ENCODE peak calls at places on chromosomes 5 and 9, in eight cellular contexts. One of them, this sample, is unnamed.

GRCh38 chr5:113381791-113382190 is 53.0 kb downstream of the TSSK1B start:
- DNase-seq in lung: no peak
- DNase-seq in mammary epithelial cell: no peak
- DNase-seq in mesothelial cell of epicardium: no peak
- DNase-seq in IMR-90: no peak
- DNase-seq in AG04450: no peak
- DNase-seq in CD8-positive, alpha-beta T cell: no peak
- DNase-seq in fibroblast of mammary gland: no peak
- DNase-seq in this sample: no peak

GRCh38 chr5:147369742-147370374 is 135.0 kb downstream of the STK32A start:
- DNase-seq in lung: no peak
- DNase-seq in mammary epithelial cell: no peak
- DNase-seq in mesothelial cell of epicardium: no peak
- DNase-seq in IMR-90: peak
- DNase-seq in AG04450: no peak
- DNase-seq in CD8-positive, alpha-beta T cell: no peak
- DNase-seq in fibroblast of mammary gland: peak
- DNase-seq in this sample: no peak

GRCh38 chr9:133485531-133486260 is 6.8 kb upstream of the SLC2A6 start:
- DNase-seq in lung: no peak
- DNase-seq in mammary epithelial cell: no peak
- DNase-seq in mesothelial cell of epicardium: no peak
- DNase-seq in IMR-90: no peak
- DNase-seq in AG04450: no peak
- DNase-seq in CD8-positive, alpha-beta T cell: no peak
- DNase-seq in fibroblast of mammary gland: no peak
- DNase-seq in this sample: peak

GRCh38 chr5:95471922-95472321 is 80.8 kb downstream of the FAM81B start:
- DNase-seq in lung: no peak
- DNase-seq in mammary epithelial cell: peak
- DNase-seq in mesothelial cell of epicardium: no peak
- DNase-seq in IMR-90: peak
- DNase-seq in AG04450: no peak
- DNase-seq in CD8-positive, alpha-beta T cell: no peak
- DNase-seq in fibroblast of mammary gland: peak
- DNase-seq in this sample: no peak

GRCh38 chr9:136352682-136353081 is 10.9 kb downstream of the DNLZ start:
- DNase-seq in lung: no peak
- DNase-seq in mammary epithelial cell: no peak
- DNase-seq in mesothelial cell of epicardium: no peak
- DNase-seq in IMR-90: no peak
- DNase-seq in AG04450: no peak
- DNase-seq in CD8-positive, alpha-beta T cell: no peak
- DNase-seq in fibroblast of mammary gland: no peak
- DNase-seq in this sample: no peak

GRCh38 chr9:127683723-127684122 is 23.1 kb upstream of the CFAP157 start:
- DNase-seq in lung: no peak
- DNase-seq in mammary epithelial cell: no peak
- DNase-seq in mesothelial cell of epicardium: no peak
- DNase-seq in IMR-90: peak
- DNase-seq in AG04450: no peak
- DNase-seq in CD8-positive, alpha-beta T cell: no peak
- DNase-seq in fibroblast of mammary gland: peak
- DNase-seq in this sample: no peak

GRCh38 chr9:88258587-88258986 is 120.3 kb upstream of the SPATA31C2 start:
- DNase-seq in lung: peak
- DNase-seq in mammary epithelial cell: no peak
- DNase-seq in mesothelial cell of epicardium: no peak
- DNase-seq in IMR-90: no peak
- DNase-seq in AG04450: no peak
- DNase-seq in CD8-positive, alpha-beta T cell: no peak
- DNase-seq in fibroblast of mammary gland: peak
- DNase-seq in this sample: peak

GRCh38 chr9:83330207-83331196 is 207.7 kb downstream of the FRMD3 start:
- DNase-seq in lung: no peak
- DNase-seq in mammary epithelial cell: no peak
- DNase-seq in mesothelial cell of epicardium: no peak
- DNase-seq in IMR-90: no peak
- DNase-seq in AG04450: no peak
- DNase-seq in CD8-positive, alpha-beta T cell: no peak
- DNase-seq in fibroblast of mammary gland: no peak
- DNase-seq in this sample: no peak

GRCh38 chr5:133344266-133344665 is 268.1 kb downstream of the FSTL4 start:
- DNase-seq in lung: no peak
- DNase-seq in mammary epithelial cell: peak
- DNase-seq in mesothelial cell of epicardium: no peak
- DNase-seq in IMR-90: no peak
- DNase-seq in AG04450: no peak
- DNase-seq in CD8-positive, alpha-beta T cell: no peak
- DNase-seq in fibroblast of mammary gland: no peak
- DNase-seq in this sample: no peak

GRCh38 chr5:133864711-133865110 is 103.7 kb downstream of the C5orf15 start:
- DNase-seq in lung: no peak
- DNase-seq in mammary epithelial cell: no peak
- DNase-seq in mesothelial cell of epicardium: no peak
- DNase-seq in IMR-90: no peak
- DNase-seq in AG04450: no peak
- DNase-seq in CD8-positive, alpha-beta T cell: no peak
- DNase-seq in fibroblast of mammary gland: no peak
- DNase-seq in this sample: no peak

GRCh38 chr9:93950619-93951601 is 4.2 kb downstream of the BARX1 start:
- DNase-seq in lung: peak
- DNase-seq in mammary epithelial cell: peak
- DNase-seq in mesothelial cell of epicardium: no peak
- DNase-seq in IMR-90: no peak
- DNase-seq in AG04450: no peak
- DNase-seq in CD8-positive, alpha-beta T cell: no peak
- DNase-seq in fibroblast of mammary gland: no peak
- DNase-seq in this sample: no peak

GRCh38 chr5:36406023-36406422 is 104.3 kb upstream of the RANBP3L start:
- DNase-seq in lung: no peak
- DNase-seq in mammary epithelial cell: no peak
- DNase-seq in mesothelial cell of epicardium: no peak
- DNase-seq in IMR-90: no peak
- DNase-seq in AG04450: no peak
- DNase-seq in CD8-positive, alpha-beta T cell: no peak
- DNase-seq in fibroblast of mammary gland: no peak
- DNase-seq in this sample: no peak

GRCh38 chr5:36402512-36402906 is 100.8 kb upstream of the RANBP3L start:
- DNase-seq in lung: no peak
- DNase-seq in mammary epithelial cell: no peak
- DNase-seq in mesothelial cell of epicardium: no peak
- DNase-seq in IMR-90: no peak
- DNase-seq in AG04450: no peak
- DNase-seq in CD8-positive, alpha-beta T cell: no peak
- DNase-seq in fibroblast of mammary gland: peak
- DNase-seq in this sample: no peak

GRCh38 chr5:36403601-36404311 is 102.1 kb upstream of the RANBP3L start:
- DNase-seq in lung: peak
- DNase-seq in mammary epithelial cell: no peak
- DNase-seq in mesothelial cell of epicardium: no peak
- DNase-seq in IMR-90: peak
- DNase-seq in AG04450: peak
- DNase-seq in CD8-positive, alpha-beta T cell: no peak
- DNase-seq in fibroblast of mammary gland: peak
- DNase-seq in this sample: peak

DNA sequence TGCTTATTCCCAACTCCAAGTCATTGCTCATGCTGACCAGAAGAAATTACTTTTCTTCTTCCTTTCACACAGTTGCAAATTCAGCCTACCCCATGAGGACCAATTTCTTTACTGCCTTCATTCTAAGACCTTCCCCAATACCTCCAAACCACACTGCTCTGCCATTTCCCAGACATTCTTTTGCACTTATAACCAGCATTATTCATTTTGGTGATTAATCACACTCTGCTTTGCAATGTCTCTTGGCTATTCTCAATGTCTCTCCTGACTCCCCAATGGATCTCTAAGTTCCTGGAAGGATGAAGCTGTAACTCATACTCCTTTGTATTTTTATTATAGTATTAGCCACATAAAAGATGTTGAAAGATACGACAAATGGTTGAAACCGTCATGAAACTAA is 105.7 kb upstream of the RANBP3L start:
- DNase-seq in lung: no peak
- DNase-seq in mammary epithelial cell: no peak
- DNase-seq in mesothelial cell of epicardium: no peak
- DNase-seq in IMR-90: no peak
- DNase-seq in AG04450: no peak
- DNase-seq in CD8-positive, alpha-beta T cell: no peak
- DNase-seq in fibroblast of mammary gland: peak
- DNase-seq in this sample: no peak
- TF ChIP-seq CTCF in lung: no peak
- TF ChIP-seq CTCF in mammary epithelial cell: no peak
- TF ChIP-seq CTCF in mesothelial cell of epicardium: no peak
- TF ChIP-seq CTCF in IMR-90: no peak
- TF ChIP-seq CTCF in AG04450: no peak
- TF ChIP-seq CTCF in CD8-positive, alpha-beta T cell: no peak
- TF ChIP-seq CTCF in fibroblast of mammary gland: no peak
- TF ChIP-seq CTCF in this sample: no peak

GRCh38 chr5:11076945-11077613 is 316.0 kb upstream of the DAP start:
- DNase-seq in lung: no peak
- DNase-seq in mammary epithelial cell: no peak
- DNase-seq in mesothelial cell of epicardium: no peak
- DNase-seq in IMR-90: no peak
- DNase-seq in AG04450: no peak
- DNase-seq in CD8-positive, alpha-beta T cell: no peak
- DNase-seq in fibroblast of mammary gland: no peak
- DNase-seq in this sample: no peak

GRCh38 chr5:11072556-11072955 is 311.5 kb upstream of the DAP start:
- DNase-seq in lung: no peak
- DNase-seq in mammary epithelial cell: no peak
- DNase-seq in mesothelial cell of epicardium: no peak
- DNase-seq in IMR-90: no peak
- DNase-seq in AG04450: no peak
- DNase-seq in CD8-positive, alpha-beta T cell: no peak
- DNase-seq in fibroblast of mammary gland: no peak
- DNase-seq in this sample: no peak

DNA sequence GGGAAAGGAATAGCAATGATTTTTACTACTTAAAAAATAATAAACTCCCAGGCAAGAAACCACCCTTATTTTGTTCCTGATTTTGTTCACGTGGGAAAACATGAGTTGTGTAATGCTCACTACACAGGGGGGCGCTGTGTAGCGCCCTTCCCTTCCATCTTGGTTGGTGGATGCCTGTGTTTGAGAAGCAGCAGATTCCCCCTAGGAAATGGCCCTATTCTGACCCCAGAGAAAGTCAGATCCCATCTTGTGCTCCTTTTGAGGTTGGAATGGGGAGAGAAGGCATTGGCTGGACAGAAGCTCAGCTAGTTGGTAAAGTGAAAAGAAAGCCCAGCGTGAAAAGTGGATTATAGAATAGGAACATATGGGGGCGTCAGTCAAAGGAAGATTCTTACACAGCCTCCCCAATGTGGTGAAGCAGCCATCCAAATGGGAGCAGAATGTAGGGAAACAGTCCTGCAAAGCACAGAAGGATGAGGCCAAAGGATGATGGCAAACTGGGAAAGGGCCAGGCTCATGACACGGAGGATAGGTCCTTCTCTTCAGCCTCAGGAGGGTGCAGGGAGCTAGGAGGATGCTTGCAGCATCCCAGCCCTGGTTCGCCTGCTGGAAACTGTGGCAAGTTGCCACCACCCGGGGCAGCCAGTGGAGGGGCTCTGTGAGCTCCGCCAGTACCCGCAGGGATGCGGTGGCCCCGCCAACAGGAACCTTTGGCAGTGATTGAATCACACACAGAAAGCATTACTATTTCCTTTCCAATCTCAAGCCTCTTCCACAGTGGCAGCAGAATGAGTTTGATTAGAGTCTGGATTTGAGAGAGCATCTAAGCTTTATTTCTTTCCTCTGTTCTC is 314.2 kb upstream of the DAP start:
- DNase-seq in lung: no peak
- DNase-seq in mammary epithelial cell: no peak
- DNase-seq in mesothelial cell of epicardium: no peak
- DNase-seq in IMR-90: no peak
- DNase-seq in AG04450: no peak
- DNase-seq in CD8-positive, alpha-beta T cell: no peak
- DNase-seq in fibroblast of mammary gland: no peak
- DNase-seq in this sample: no peak
- TF ChIP-seq CTCF in lung: no peak
- TF ChIP-seq CTCF in mammary epithelial cell: no peak
- TF ChIP-seq CTCF in mesothelial cell of epicardium: no peak
- TF ChIP-seq CTCF in IMR-90: no peak
- TF ChIP-seq CTCF in AG04450: no peak
- TF ChIP-seq CTCF in CD8-positive, alpha-beta T cell: no peak
- TF ChIP-seq CTCF in fibroblast of mammary gland: no peak
- TF ChIP-seq CTCF in this sample: no peak

DNA sequence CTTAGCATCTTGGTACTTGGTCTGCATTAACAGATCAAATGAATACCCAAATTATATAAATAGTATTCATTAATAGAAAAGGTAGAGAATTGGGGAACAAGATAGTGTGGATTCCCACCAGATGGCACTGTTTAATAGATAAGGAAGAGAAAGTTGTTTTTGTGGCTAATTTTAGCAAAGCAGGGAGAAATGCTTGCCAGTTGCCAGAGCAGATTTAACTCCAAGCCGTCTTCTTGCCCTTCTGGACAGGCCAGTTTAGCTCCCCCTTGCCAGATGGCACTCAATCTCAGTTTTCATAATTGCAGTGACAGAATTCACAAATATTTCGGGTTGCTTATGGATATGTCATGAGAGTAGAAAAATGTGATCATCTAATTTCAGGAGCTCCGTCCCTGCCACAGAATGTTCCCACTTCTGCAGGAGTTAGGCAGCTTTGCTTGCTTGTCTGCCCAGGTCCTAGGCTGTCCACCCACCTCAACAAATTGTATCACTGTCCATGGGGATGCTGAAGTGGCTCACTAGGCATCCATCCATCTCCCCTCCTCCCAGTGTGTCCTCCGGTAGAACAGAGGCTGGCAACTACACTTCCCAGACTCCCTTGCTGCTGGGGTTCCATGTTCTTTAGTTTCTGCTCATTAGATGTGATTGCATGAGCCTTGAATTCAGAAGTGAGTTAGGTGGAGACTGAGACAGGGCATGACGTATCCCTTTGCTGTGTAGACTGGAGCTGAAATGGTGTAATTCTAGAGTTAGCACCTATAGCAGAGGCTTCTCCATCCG is 11.8 kb upstream of the HEXB start:
- DNase-seq in lung: no peak
- DNase-seq in mammary epithelial cell: no peak
- DNase-seq in mesothelial cell of epicardium: no peak
- DNase-seq in IMR-90: peak
- DNase-seq in AG04450: no peak
- DNase-seq in CD8-positive, alpha-beta T cell: no peak
- DNase-seq in fibroblast of mammary gland: peak
- DNase-seq in this sample: no peak
- TF ChIP-seq CTCF in lung: no peak
- TF ChIP-seq CTCF in mammary epithelial cell: no peak
- TF ChIP-seq CTCF in mesothelial cell of epicardium: no peak
- TF ChIP-seq CTCF in IMR-90: peak
- TF ChIP-seq CTCF in AG04450: peak
- TF ChIP-seq CTCF in CD8-positive, alpha-beta T cell: no peak
- TF ChIP-seq CTCF in fibroblast of mammary gland: peak
- TF ChIP-seq CTCF in this sample: peak

DNA sequence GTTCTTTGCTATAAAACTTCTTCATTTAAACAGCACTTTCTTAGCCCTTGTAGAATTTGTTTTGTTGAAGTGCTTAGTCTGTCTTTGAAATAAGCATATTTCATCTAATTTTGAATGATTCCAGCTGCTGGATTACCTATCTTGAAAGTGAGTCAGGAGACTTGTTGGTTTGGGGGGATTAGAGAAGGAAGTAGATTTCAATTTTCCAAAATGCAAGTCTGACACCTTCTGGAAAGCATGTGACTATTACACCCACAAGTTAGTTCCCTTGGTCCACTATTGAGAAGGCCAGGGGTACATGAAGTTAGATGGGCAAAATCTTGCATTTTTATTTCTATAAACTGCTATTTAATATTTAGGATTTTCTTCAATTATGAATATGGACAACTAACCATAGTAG is 96.4 kb upstream of the RANBP3L start:
- DNase-seq in lung: no peak
- DNase-seq in mammary epithelial cell: peak
- DNase-seq in mesothelial cell of epicardium: no peak
- DNase-seq in IMR-90: peak
- DNase-seq in AG04450: no peak
- DNase-seq in CD8-positive, alpha-beta T cell: no peak
- DNase-seq in fibroblast of mammary gland: peak
- DNase-seq in this sample: no peak
- TF ChIP-seq CTCF in lung: no peak
- TF ChIP-seq CTCF in mammary epithelial cell: peak
- TF ChIP-seq CTCF in mesothelial cell of epicardium: no peak
- TF ChIP-seq CTCF in IMR-90: peak
- TF ChIP-seq CTCF in AG04450: peak
- TF ChIP-seq CTCF in CD8-positive, alpha-beta T cell: no peak
- TF ChIP-seq CTCF in fibroblast of mammary gland: peak
- TF ChIP-seq CTCF in this sample: peak